ENCODE peak calls at places on chromosomes 4 and X, in seven cellular contexts. D is heart right ventricle, Y is upper lobe of left lung, F is aorta, O is tibial nerve, M is mesendoderm, C is PC-9. Q is an unnamed sample.

GRCh38 chr4:78829296-78829695 is 53.1 kb downstream of the BMP2K start:
- DNase-seq in Y (no peak), D (no peak), O (no peak), M (no peak), C (no peak), F (no peak), Q (no peak)

GRCh38 chrX:136251042-136251991 is at the start of gene MAP7D3:
- DNase-seq in O (peak; percentile 32), Y (peak; percentile 92), M (peak; percentile 72), C (peak; percentile 63), F (peak; percentile 88), D (peak; percentile 51), Q (peak; percentile 49)

GRCh38 chrX:68682790-68683189 is 35.3 kb downstream of the STARD8 start:
- DNase-seq in M (no peak), Y (no peak), F (no peak), O (no peak), C (no peak), D (no peak), Q (no peak)

GRCh38 chr4:84366111-84366510 is 133.0 kb downstream of the NKX6-1 start:
- DNase-seq in F (no peak), D (no peak), O (no peak), M (no peak), C (no peak), Y (no peak), Q (no peak)

GRCh38 chr4:1047976-1048780 is 36.8 kb downstream of the FGFRL1 start:
- DNase-seq in Y (peak; percentile 75), D (no peak), F (peak; percentile 79), O (no peak), C (no peak), M (no peak), Q (peak; percentile 17)

GRCh38 chr4:91838181-91838861 is 465.4 kb upstream of the GRID2 start:
- DNase-seq in M (no peak), F (no peak), C (no peak), D (no peak), O (no peak), Y (no peak), Q (no peak)

GRCh38 chrX:15511563-15511962 is 11.0 kb downstream of the BMX start:
- DNase-seq in Y (no peak), M (peak; percentile 21), F (no peak), O (no peak), D (no peak), C (no peak), Q (no peak)

GRCh38 chrX:11792461-11793421 is 34.7 kb downstream of the MSL3 start:
- DNase-seq in Y (no peak), F (no peak), C (no peak), O (no peak), M (no peak), D (peak; percentile 3), Q (peak; percentile 76)

GRCh38 chr4:110614173-110614948 is 8.5 kb downstream of the PITX2 start:
- DNase-seq in F (no peak), Y (no peak), D (no peak), C (no peak), O (no peak), M (peak; percentile 98), Q (no peak)
- H3K4me1 ChIP-seq in F (no peaks in the 10 kb centered on the region), Y (no peaks in the 10 kb centered on the region), D (peaks cover 6% of the 10 kb centered on the region), C (peaks cover 5% of the 10 kb centered on the region), O (peaks cover 9% of the 10 kb centered on the region), M (peaks cover 14% of the 10 kb centered on the region), Q (no peaks in the 10 kb centered on the region)

GRCh38 chr4:174764105-174764729 is 64.8 kb downstream of the GLRA3 start:
- DNase-seq in C (no peak), F (no peak), Y (no peak), M (peak; percentile 60), D (no peak), O (no peak), Q (no peak)
- H3K4me3 ChIP-seq in C (no peak overlapping the region), F (no peak overlapping the region), Y (no peak overlapping the region), M (no peak overlapping the region), D (no peak overlapping the region), O (no peak overlapping the region), Q (no peak overlapping the region)

DNA sequence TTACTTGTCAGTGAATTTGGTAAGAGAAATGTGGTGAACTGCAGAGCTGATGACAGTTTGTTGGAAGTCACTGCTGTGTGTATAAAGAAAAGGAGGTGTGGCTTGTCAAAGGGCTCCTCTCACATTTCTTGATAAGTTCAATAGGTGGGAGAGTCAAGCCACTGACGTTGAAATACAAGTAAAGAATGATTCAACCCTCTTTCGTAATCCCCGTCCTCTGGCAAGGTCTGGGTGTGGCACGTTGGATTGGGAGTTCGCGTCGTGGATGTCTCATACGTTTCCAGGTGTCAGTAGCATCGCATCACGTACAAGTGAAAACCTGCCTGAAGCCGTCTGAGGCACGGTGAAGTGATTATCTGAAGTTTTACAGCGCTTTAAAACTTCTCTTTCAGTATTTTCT is 76.4 kb downstream of the EGF start:
- DNase-seq in Y (no peak), F (no peak), O (no peak), C (peak; percentile 43), M (no peak), D (no peak), Q (no peak)
- H3K4me1 ChIP-seq in Y (peaks cover 4% of the 10 kb centered on the region), F (no peaks in the 10 kb centered on the region), O (no peaks in the 10 kb centered on the region), C (peaks cover 14% of the 10 kb centered on the region), M (no peaks in the 10 kb centered on the region), D (no peaks in the 10 kb centered on the region), Q (no peaks in the 10 kb centered on the region)

DNA sequence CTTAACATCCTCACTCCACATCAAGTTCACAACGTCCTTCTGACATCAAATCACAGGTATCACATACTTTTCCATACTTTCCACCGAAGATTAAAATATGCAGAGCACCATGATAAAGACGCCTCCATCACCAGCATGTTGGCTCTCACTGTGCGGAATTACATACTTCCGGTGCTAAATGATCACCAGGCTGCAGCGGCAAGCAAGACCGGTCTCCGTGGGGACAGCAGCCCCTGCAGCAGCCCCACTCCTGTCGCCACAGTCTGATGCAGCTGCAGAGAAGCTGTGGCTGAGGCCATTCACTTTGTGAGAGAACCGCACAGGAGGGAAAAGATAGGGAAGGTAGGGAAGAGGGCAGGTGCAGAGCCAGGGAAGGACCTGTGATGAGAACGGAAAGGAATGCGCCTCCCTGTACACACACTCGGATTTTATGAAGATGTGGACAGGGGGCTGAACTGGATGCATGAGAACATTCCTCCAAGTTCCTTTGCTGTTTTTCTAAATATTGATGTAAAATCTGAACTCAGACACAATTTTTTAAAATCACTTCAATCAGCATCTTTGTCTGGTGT is 38.3 kb downstream of the AFAP1 start:
- DNase-seq in C (no peak), D (no peak), Y (no peak), O (no peak), F (no peak), M (no peak), Q (no peak)
- H3K4me3 ChIP-seq in C (no peak overlapping the region), D (no peak overlapping the region), Y (no peak overlapping the region), O (no peak overlapping the region), F (no peak overlapping the region), M (no peak overlapping the region), Q (no peak overlapping the region)